ENCODE peak calls at places on chromosomes 16 and 17, in six cellular contexts. V, E, L, T, U and M are unnamed samples.
A peak's percentile ranks its signal among the peaks of the same experiment; 100 is the strongest.

GRCh38 chr16:31148281-31148728 is 1.6 kb downstream of the PRSS36 start:
- DNase-seq in V (no peak), E (no peak), L (no peak), T (no peak), U (peak; percentile 78), M (no peak)

GRCh38 chr16:86034421-86034919 is 135.5 kb downstream of the IRF8 start:
- DNase-seq in V (no peak), E (no peak), L (no peak), T (no peak), U (no peak), M (no peak)

GRCh38 chr16:48408688-48409087 is 23.5 kb upstream of the SIAH1 start:
- DNase-seq in V (no peak), E (no peak), L (peak; percentile 57), T (peak; percentile 72), U (no peak), M (peak; percentile 78)

GRCh38 chr17:58414596-58414997 is 2.7 kb downstream of the RNF43 start:
- DNase-seq in V (no peak), E (no peak), L (no peak), T (no peak), U (no peak), M (no peak)

GRCh38 chr17:40458001-40458791 is 14.9 kb downstream of the IGFBP4 start:
- DNase-seq in V (peak; percentile 63), E (no peak), L (peak; percentile 59), T (peak; percentile 77), U (no peak), M (peak; percentile 85)

GRCh38 chr17:37820313-37821024 is 75.6 kb upstream of the HNF1B start:
- DNase-seq in V (no peak), E (no peak), L (peak; percentile 7), T (no peak), U (no peak), M (no peak)

GRCh38 chr16:57475711-57476339 is 10.5 kb downstream of the DOK4 start:
- DNase-seq in V (no peak), E (no peak), L (peak; percentile 30), T (peak; percentile 35), U (peak; percentile 96), M (peak; percentile 69)

GRCh38 chr16:25155553-25156460 is 44.3 kb downstream of the LCMT1 start:
- DNase-seq in V (no peak), E (no peak), L (no peak), T (peak; percentile 31), U (no peak), M (no peak)

GRCh38 chr16:85484337-85485295 is 128.5 kb upstream of the GSE1 start:
- DNase-seq in V (no peak), E (no peak), L (no peak), T (no peak), U (no peak), M (no peak)

GRCh38 chr17:596287-596686 is 118.4 kb downstream of the VPS53 start:
- DNase-seq in V (no peak), E (no peak), L (peak; percentile 43), T (peak; percentile 56), U (no peak), M (no peak)

GRCh38 chr16:28876973-28877641 is 1.2 kb upstream of the ATP2A1 start:
- DNase-seq in V (no peak), E (peak; percentile 43), L (no peak), T (no peak), U (no peak), M (no peak)

GRCh38 chr17:1764274-1764673 is 2.4 kb downstream of the SERPINF1 start:
- DNase-seq in V (peak; percentile 80), E (peak; percentile 83), L (peak; percentile 98), T (peak; percentile 92), U (no peak), M (peak; percentile 96)

GRCh38 chr17:1095093-1095852 is 84.5 kb downstream of the ABR start:
- DNase-seq in V (no peak), E (no peak), L (no peak), T (no peak), U (no peak), M (no peak)

GRCh38 chr16:30352488-30353401 is 2.4 kb downstream of the CD2BP2 start:
- DNase-seq in V (no peak), E (no peak), L (no peak), T (no peak), U (peak; percentile 41), M (no peak)

GRCh38 chr16:23185661-23186060 is 3.1 kb downstream of the SCNN1G start:
- DNase-seq in V (no peak), E (no peak), L (no peak), T (no peak), U (no peak), M (no peak)

DNA sequence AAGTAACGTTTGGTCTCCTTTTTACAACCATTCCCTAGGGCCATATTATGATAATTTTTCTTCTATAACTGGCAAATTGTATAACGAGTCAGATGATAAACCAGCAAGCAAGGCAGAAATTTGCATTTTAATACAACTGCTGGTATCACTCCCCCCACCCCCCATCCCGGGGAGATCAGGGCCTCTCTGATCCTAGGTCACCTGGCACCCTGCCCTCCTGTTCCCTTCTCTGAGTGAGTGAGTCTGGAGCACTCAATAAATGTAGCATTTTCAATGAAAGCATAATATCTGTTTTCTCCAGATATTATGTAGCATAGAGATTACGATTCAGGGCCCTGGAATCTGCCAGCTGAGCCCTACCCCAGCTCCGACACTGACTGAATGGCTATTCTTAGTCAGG is 204.2 kb upstream of the RPL38 start:
- DNase-seq in V (no peak), E (no peak), L (no peak), T (no peak), U (no peak), M (no peak)
- H3K4me3 ChIP-seq in V (no peak overlapping the region), E (no peak overlapping the region), L (no peak overlapping the region), T (no peak overlapping the region), U (no peak overlapping the region), M (no peak overlapping the region)

DNA sequence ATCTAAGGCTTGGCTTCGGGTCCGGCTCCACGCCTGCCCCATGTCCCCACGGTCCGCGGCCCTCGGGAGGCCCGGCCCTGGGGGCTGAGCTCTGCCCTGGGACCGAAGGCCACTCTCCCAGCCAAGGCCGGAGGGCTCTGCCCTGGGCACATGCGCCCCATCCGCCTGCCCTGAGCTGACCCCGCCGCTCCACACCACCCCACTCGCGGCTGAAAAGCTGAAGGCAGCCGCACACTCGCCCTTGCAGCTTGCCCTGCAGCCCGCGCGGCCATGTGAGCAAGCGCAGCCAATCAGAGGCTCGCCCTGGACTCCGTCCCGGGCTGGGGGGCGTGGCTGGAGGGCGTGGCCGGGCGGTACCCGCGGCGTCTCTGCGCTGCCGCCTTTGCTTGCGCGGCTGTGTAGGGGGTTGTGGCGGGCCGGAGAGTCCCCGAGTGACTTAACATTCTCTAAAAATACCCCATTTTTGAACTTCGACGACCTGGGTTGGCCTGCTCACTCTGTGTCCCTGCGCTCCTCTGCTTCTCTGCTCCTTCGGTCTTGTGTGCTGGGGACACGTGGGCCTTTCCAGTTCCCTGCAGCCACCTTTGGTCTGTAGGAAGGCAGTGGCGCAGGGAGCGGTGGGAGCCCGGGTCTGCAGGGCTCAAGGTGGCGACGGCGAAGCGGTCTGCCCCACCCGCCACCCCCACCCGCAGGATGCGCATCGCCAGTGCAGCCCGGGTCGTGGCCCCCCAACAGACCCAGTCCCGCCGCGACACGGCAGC is 8.8 kb upstream of the MAP2K3 start:
- DNase-seq in V (peak; percentile 88), E (peak; percentile 93), L (peak; percentile 76), T (peak; percentile 75), U (peak; percentile 91), M (peak; percentile 74)
- TF ChIP-seq CTCF in V (no peak), E (no peak), L (no peak), T (no peak), U (no peak), M (no peak)

DNA sequence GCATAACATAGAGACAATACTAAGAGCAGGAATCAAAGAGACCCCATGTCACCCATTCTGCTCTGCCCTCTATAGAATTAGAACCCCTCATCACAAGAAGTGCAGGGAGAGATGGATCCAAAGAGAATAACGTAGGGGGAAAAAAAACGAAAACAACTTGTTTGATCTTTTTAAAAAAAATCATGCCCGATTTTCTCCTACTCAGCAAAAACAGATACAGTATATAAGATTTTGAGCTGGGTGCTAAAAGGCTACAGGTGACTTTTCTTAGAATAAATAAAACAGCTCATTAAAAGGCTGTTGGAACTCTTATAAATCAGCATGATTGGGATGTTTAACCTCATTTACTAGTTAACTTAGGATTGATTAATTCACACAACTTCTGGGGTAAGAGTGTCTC is 17.4 kb downstream of the UBN1 start:
- DNase-seq in V (no peak), E (no peak), L (no peak), T (no peak), U (no peak), M (no peak)
- H3K4me3 ChIP-seq in V (no peak overlapping the region), E (no peak overlapping the region), L (no peak overlapping the region), T (no peak overlapping the region), U (no peak overlapping the region), M (no peak overlapping the region)

GRCh38 chr16:1965610-1966009 is 984 bp upstream of the RPS2 start:
- DNase-seq in V (no peak), E (no peak), L (no peak), T (no peak), U (no peak), M (no peak)

GRCh38 chr16:1961651-1962067 is 2.3 kb downstream of the NDUFB10 start:
- DNase-seq in V (no peak), E (no peak), L (no peak), T (no peak), U (no peak), M (no peak)

GRCh38 chr16:1964046-1964505 is 550 bp downstream of the RPS2 start:
- DNase-seq in V (no peak), E (peak; percentile 53), L (peak; percentile 36), T (peak; percentile 43), U (no peak), M (peak; percentile 43)

GRCh38 chr16:1966460-1966859 is at the start of gene RNF151:
- DNase-seq in V (no peak), E (no peak), L (no peak), T (no peak), U (no peak), M (no peak)

DNA sequence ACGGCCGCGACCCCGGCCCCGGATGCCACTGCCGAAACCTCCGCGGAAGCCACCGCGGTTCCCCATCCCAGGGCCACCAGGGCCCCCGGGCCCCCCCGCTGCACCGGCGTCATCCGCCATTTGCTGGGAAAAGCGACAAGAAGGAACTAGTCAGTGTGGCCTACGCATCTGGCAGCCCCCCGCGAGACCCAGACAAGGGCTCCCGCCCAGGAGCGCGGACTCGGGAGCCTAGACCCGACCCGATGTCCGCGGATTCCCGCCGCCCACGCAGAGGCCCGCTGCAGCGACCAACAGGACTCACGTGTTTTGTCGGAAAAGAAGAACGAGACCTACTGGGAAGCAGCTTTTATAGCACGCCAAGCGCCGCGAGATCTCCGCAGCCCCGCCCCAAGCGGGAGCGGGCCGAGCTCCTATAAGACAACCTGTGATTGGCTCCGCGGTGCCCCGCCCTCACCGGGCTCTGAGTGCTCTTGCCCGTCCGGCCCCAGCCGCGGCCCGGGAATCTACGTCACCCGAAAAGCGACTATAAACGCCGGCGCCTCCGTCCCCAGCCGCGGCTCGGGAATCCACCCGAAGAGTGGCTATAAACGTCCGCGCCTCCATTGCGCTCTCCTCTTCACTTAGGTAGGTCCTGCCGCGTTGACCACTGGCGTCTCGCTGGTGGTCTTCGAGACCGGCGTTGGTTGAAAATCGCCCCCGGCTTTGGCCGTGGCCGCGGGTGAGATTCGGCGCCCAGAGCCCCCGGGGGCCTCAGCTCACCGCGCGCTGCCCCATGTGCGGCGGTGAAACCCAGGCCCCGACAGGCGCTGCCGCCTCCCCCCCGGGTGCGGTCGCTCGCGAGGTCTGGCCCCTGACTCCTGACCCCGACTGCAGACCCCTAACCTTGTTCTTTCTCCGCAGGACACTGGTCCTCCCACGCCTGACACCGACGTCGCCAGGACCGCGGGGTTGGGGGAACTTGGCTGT is at the start of gene RPS2:
- DNase-seq in V (peak; percentile 99), E (peak; percentile 99), L (peak; percentile 99), T (peak; percentile 99), U (peak; percentile 100), M (peak; percentile 99)
- TF ChIP-seq CTCF in V (no peak), E (peak; percentile 33), L (no peak), T (no peak), U (no peak), M (no peak)